ENCODE peak calls at places on chromosomes 6 and 20, in four cellular contexts. D is DMS53, G is NCI-H1105 treated with DMSO at 0.1 percent for 48 hours, V is amniotic stem cell. X is an unnamed sample.

GRCh38 chr6:35445691-35446090 is 6.4 kb upstream of the FANCE start:
- DNase-seq in D (no peak), G (no peak), V (no peak), X (no peak)

GRCh38 chr20:2026514-2026913 is 32.7 kb upstream of the PDYN start:
- DNase-seq in D (peak), G (no peak), V (no peak), X (no peak)

GRCh38 chr6:11806561-11807317 is 28.1 kb upstream of the ADTRP start:
- DNase-seq in D (no peak), G (no peak), V (no peak), X (no peak)

GRCh38 chr6:118325220-118325860 is 222.8 kb upstream of the PLN start:
- DNase-seq in D (no peak), G (no peak), V (no peak), X (no peak)

GRCh38 chr6:113997106-113997505 is 26.2 kb upstream of the HDAC2 start:
- DNase-seq in D (no peak), G (no peak), V (peak), X (no peak)

GRCh38 chr6:65680232-65680631 is 26.8 kb downstream of the EYS start:
- DNase-seq in D (no peak), G (no peak), V (no peak), X (no peak)

GRCh38 chr6:170199716-170200115 is 91.2 kb downstream of the DLL1 start:
- DNase-seq in D (no peak), G (no peak), V (no peak), X (no peak)

GRCh38 chr6:141618180-141618581 is 514.5 kb upstream of the GJE1 start:
- DNase-seq in D (no peak), G (no peak), V (no peak), X (no peak)

GRCh38 chr6:12472601-12473038 is 182.5 kb downstream of the EDN1 start:
- DNase-seq in D (peak), G (no peak), V (no peak), X (peak)

GRCh38 chr6:147756000-147756399 is 247.5 kb downstream of the SAMD5 start:
- DNase-seq in D (no peak), G (no peak), V (no peak), X (no peak)

GRCh38 chr20:9027626-9028025 is 41.3 kb upstream of the PLCB4 start:
- DNase-seq in D (no peak), G (no peak), V (no peak), X (no peak)

GRCh38 chr6:152609125-152609670 is 28.0 kb downstream of the SYNE1 start:
- DNase-seq in D (no peak), G (no peak), V (no peak), X (no peak)

GRCh38 chr6:30685157-30685976 is 1.1 kb downstream of the PPP1R18 start:
- DNase-seq in D (no peak), G (no peak), V (no peak), X (no peak)

GRCh38 chr6:168385858-168386735 is 54.9 kb upstream of the SMOC2 start:
- DNase-seq in D (peak), G (no peak), V (no peak), X (peak)

GRCh38 chr6:31967926-31968320 is 4.0 kb downstream of the DXO start:
- DNase-seq in D (no peak), G (no peak), V (no peak), X (no peak)

GRCh38 chr6:22959571-22959970 is 390.2 kb downstream of the HDGFL1 start:
- DNase-seq in D (no peak), G (no peak), V (no peak), X (no peak)

GRCh38 chr20:46399401-46399800 is 7.0 kb downstream of the ELMO2 start:
- DNase-seq in D (peak), G (no peak), V (no peak), X (peak)